ENCODE peak calls at places on chromosome 4, in seven cellular contexts. One of them, this sample, is unnamed.
A peak's percentile ranks its signal among the peaks of the same experiment; 100 is the strongest.

GRCh38 chr4:7804759-7805385 is 134.8 kb downstream of the AFAP1 start:
- DNase-seq in suprapubic skin: peak; percentile 54
- DNase-seq in mammary epithelial cell: no peak
- DNase-seq in tibial artery: peak; percentile 48
- DNase-seq in stimulated activated CD4-positive, alpha-beta T cell treated with anti-CD3 and anti-CD28 coated beads, Interleukin-1b, Interleukin-23, amount 100 ng/mL, for 48 hours: no peak
- DNase-seq in stimulated activated naive CD8-positive, alpha-beta T cell treated with anti-CD3 and anti-CD28 coated beads, Interleukin-15, amount 100 ng/mL, for 72 hours: no peak
- DNase-seq in ELF-1: peak; percentile 6
- DNase-seq in this sample: no peak

GRCh38 chr4:118288097-118288496 is 64.7 kb downstream of the PRSS12 start:
- DNase-seq in mammary epithelial cell: peak; percentile 27
- DNase-seq in suprapubic skin: no peak
- DNase-seq in tibial artery: no peak
- DNase-seq in stimulated activated CD4-positive, alpha-beta T cell treated with anti-CD3 and anti-CD28 coated beads, Interleukin-1b, Interleukin-23, amount 100 ng/mL, for 48 hours: no peak
- DNase-seq in stimulated activated naive CD8-positive, alpha-beta T cell treated with anti-CD3 and anti-CD28 coated beads, Interleukin-15, amount 100 ng/mL, for 72 hours: no peak
- DNase-seq in ELF-1: no peak
- DNase-seq in this sample: no peak

GRCh38 chr4:73599182-73599581 is 21.1 kb downstream of the RASSF6 start:
- DNase-seq in stimulated activated naive CD8-positive, alpha-beta T cell treated with anti-CD3 and anti-CD28 coated beads, Interleukin-15, amount 100 ng/mL, for 72 hours: no peak
- DNase-seq in ELF-1: peak; percentile 84
- DNase-seq in mammary epithelial cell: peak; percentile 96
- DNase-seq in tibial artery: no peak
- DNase-seq in suprapubic skin: no peak
- DNase-seq in stimulated activated CD4-positive, alpha-beta T cell treated with anti-CD3 and anti-CD28 coated beads, Interleukin-1b, Interleukin-23, amount 100 ng/mL, for 48 hours: no peak
- DNase-seq in this sample: no peak

GRCh38 chr4:77194989-77195388 is 38.0 kb downstream of the CCNG2 start:
- DNase-seq in stimulated activated naive CD8-positive, alpha-beta T cell treated with anti-CD3 and anti-CD28 coated beads, Interleukin-15, amount 100 ng/mL, for 72 hours: no peak
- DNase-seq in suprapubic skin: no peak
- DNase-seq in tibial artery: no peak
- DNase-seq in stimulated activated CD4-positive, alpha-beta T cell treated with anti-CD3 and anti-CD28 coated beads, Interleukin-1b, Interleukin-23, amount 100 ng/mL, for 48 hours: no peak
- DNase-seq in mammary epithelial cell: peak; percentile 15
- DNase-seq in ELF-1: no peak
- DNase-seq in this sample: no peak

GRCh38 chr4:21134994-21135393 is 434.7 kb downstream of the PACRGL start:
- DNase-seq in tibial artery: no peak
- DNase-seq in suprapubic skin: no peak
- DNase-seq in stimulated activated naive CD8-positive, alpha-beta T cell treated with anti-CD3 and anti-CD28 coated beads, Interleukin-15, amount 100 ng/mL, for 72 hours: no peak
- DNase-seq in stimulated activated CD4-positive, alpha-beta T cell treated with anti-CD3 and anti-CD28 coated beads, Interleukin-1b, Interleukin-23, amount 100 ng/mL, for 48 hours: no peak
- DNase-seq in mammary epithelial cell: peak; percentile 29
- DNase-seq in ELF-1: no peak
- DNase-seq in this sample: no peak

GRCh38 chr4:185469539-185470154 is 1.9 kb downstream of the CCDC110 start:
- DNase-seq in suprapubic skin: no peak
- DNase-seq in stimulated activated CD4-positive, alpha-beta T cell treated with anti-CD3 and anti-CD28 coated beads, Interleukin-1b, Interleukin-23, amount 100 ng/mL, for 48 hours: no peak
- DNase-seq in mammary epithelial cell: no peak
- DNase-seq in tibial artery: no peak
- DNase-seq in ELF-1: no peak
- DNase-seq in stimulated activated naive CD8-positive, alpha-beta T cell treated with anti-CD3 and anti-CD28 coated beads, Interleukin-15, amount 100 ng/mL, for 72 hours: no peak
- DNase-seq in this sample: no peak

GRCh38 chr4:180028682-180029081 is 2214.5 kb upstream of the TENM3 start:
- DNase-seq in ELF-1: peak; percentile 5
- DNase-seq in tibial artery: no peak
- DNase-seq in suprapubic skin: no peak
- DNase-seq in stimulated activated CD4-positive, alpha-beta T cell treated with anti-CD3 and anti-CD28 coated beads, Interleukin-1b, Interleukin-23, amount 100 ng/mL, for 48 hours: no peak
- DNase-seq in mammary epithelial cell: peak; percentile 2
- DNase-seq in stimulated activated naive CD8-positive, alpha-beta T cell treated with anti-CD3 and anti-CD28 coated beads, Interleukin-15, amount 100 ng/mL, for 72 hours: no peak
- DNase-seq in this sample: no peak

GRCh38 chr4:9938933-9939332 is 82.4 kb downstream of the SLC2A9 start:
- DNase-seq in stimulated activated naive CD8-positive, alpha-beta T cell treated with anti-CD3 and anti-CD28 coated beads, Interleukin-15, amount 100 ng/mL, for 72 hours: no peak
- DNase-seq in tibial artery: no peak
- DNase-seq in mammary epithelial cell: no peak
- DNase-seq in suprapubic skin: no peak
- DNase-seq in ELF-1: no peak
- DNase-seq in stimulated activated CD4-positive, alpha-beta T cell treated with anti-CD3 and anti-CD28 coated beads, Interleukin-1b, Interleukin-23, amount 100 ng/mL, for 48 hours: no peak
- DNase-seq in this sample: no peak